ENCODE peak calls at places on chromosomes 3 and 15, in ten cellular contexts. One of them, this sample, is unnamed.

GRCh38 chr3:136577791-136578190 is 174.4 kb downstream of the STAG1 start:
- DNase-seq in spleen: no peak
- DNase-seq in SK-N-SH: no peak
- DNase-seq in IMR-90: no peak
- DNase-seq in substantia nigra: no peak
- DNase-seq in heart right ventricle: no peak
- DNase-seq in pancreas: no peak
- DNase-seq in right lobe of liver: no peak
- DNase-seq in adrenal gland: no peak
- DNase-seq in AG04450: no peak
- DNase-seq in this sample: no peak

GRCh38 chr3:28575100-28575747 is 226.6 kb upstream of the AZI2 start:
- DNase-seq in spleen: peak; percentile 70
- DNase-seq in SK-N-SH: peak; percentile 77
- DNase-seq in IMR-90: no peak
- DNase-seq in substantia nigra: no peak
- DNase-seq in heart right ventricle: peak; percentile 4
- DNase-seq in pancreas: peak; percentile 36
- DNase-seq in right lobe of liver: peak; percentile 31
- DNase-seq in adrenal gland: peak; percentile 1
- DNase-seq in AG04450: no peak
- DNase-seq in this sample: peak; percentile 26

GRCh38 chr3:126964950-126965349 is 18.0 kb upstream of the PLXNA1 start:
- DNase-seq in spleen: peak; percentile 58
- DNase-seq in SK-N-SH: no peak
- DNase-seq in IMR-90: no peak
- DNase-seq in substantia nigra: no peak
- DNase-seq in heart right ventricle: no peak
- DNase-seq in pancreas: no peak
- DNase-seq in right lobe of liver: peak; percentile 3
- DNase-seq in adrenal gland: no peak
- DNase-seq in AG04450: no peak
- DNase-seq in this sample: no peak

GRCh38 chr15:85615930-85616329 is 178.8 kb downstream of the KLHL25 start:
- DNase-seq in spleen: no peak
- DNase-seq in SK-N-SH: peak; percentile 41
- DNase-seq in IMR-90: peak; percentile 52
- DNase-seq in substantia nigra: no peak
- DNase-seq in heart right ventricle: peak; percentile 55
- DNase-seq in pancreas: no peak
- DNase-seq in right lobe of liver: no peak
- DNase-seq in adrenal gland: no peak
- DNase-seq in AG04450: no peak
- DNase-seq in this sample: no peak

GRCh38 chr15:77187751-77188464 is 117.0 kb upstream of the TSPAN3 start:
- DNase-seq in spleen: no peak
- DNase-seq in SK-N-SH: no peak
- DNase-seq in IMR-90: peak; percentile 47
- DNase-seq in substantia nigra: no peak
- DNase-seq in heart right ventricle: peak; percentile 84
- DNase-seq in pancreas: no peak
- DNase-seq in right lobe of liver: peak; percentile 25
- DNase-seq in adrenal gland: peak; percentile 68
- DNase-seq in AG04450: no peak
- DNase-seq in this sample: no peak

GRCh38 chr15:100093211-100094126 is 248.3 kb downstream of the ADAMTS17 start:
- DNase-seq in spleen: peak; percentile 37
- DNase-seq in SK-N-SH: no peak
- DNase-seq in IMR-90: peak; percentile 88
- DNase-seq in substantia nigra: no peak
- DNase-seq in heart right ventricle: no peak
- DNase-seq in pancreas: no peak
- DNase-seq in right lobe of liver: no peak
- DNase-seq in adrenal gland: no peak
- DNase-seq in AG04450: peak; percentile 41
- DNase-seq in this sample: no peak

GRCh38 chr15:70535071-70535954 is 228.0 kb downstream of the UACA start:
- DNase-seq in spleen: peak; percentile 84
- DNase-seq in SK-N-SH: no peak
- DNase-seq in IMR-90: no peak
- DNase-seq in substantia nigra: no peak
- DNase-seq in heart right ventricle: no peak
- DNase-seq in pancreas: no peak
- DNase-seq in right lobe of liver: no peak
- DNase-seq in adrenal gland: no peak
- DNase-seq in AG04450: no peak
- DNase-seq in this sample: no peak

GRCh38 chr15:83322061-83322460 is 37.6 kb upstream of the BNC1 start:
- DNase-seq in spleen: no peak
- DNase-seq in SK-N-SH: no peak
- DNase-seq in IMR-90: peak; percentile 15
- DNase-seq in substantia nigra: no peak
- DNase-seq in heart right ventricle: no peak
- DNase-seq in pancreas: no peak
- DNase-seq in right lobe of liver: no peak
- DNase-seq in adrenal gland: no peak
- DNase-seq in AG04450: no peak
- DNase-seq in this sample: no peak

GRCh38 chr3:71816141-71816540 is 31.2 kb upstream of the PROK2 start:
- DNase-seq in spleen: no peak
- DNase-seq in SK-N-SH: no peak
- DNase-seq in IMR-90: no peak
- DNase-seq in substantia nigra: no peak
- DNase-seq in heart right ventricle: no peak
- DNase-seq in pancreas: no peak
- DNase-seq in right lobe of liver: no peak
- DNase-seq in adrenal gland: no peak
- DNase-seq in AG04450: no peak
- DNase-seq in this sample: no peak

GRCh38 chr3:37974121-37974927 is 16.3 kb upstream of the VILL start:
- DNase-seq in spleen: peak; percentile 89
- DNase-seq in SK-N-SH: peak; percentile 78
- DNase-seq in IMR-90: peak; percentile 48
- DNase-seq in substantia nigra: peak; percentile 48
- DNase-seq in heart right ventricle: peak; percentile 67
- DNase-seq in pancreas: peak; percentile 77
- DNase-seq in right lobe of liver: peak; percentile 67
- DNase-seq in adrenal gland: peak; percentile 79
- DNase-seq in AG04450: no peak
- DNase-seq in this sample: peak; percentile 77

GRCh38 chr3:162738778-162739177 is 1242.2 kb downstream of the OTOL1 start:
- DNase-seq in spleen: no peak
- DNase-seq in SK-N-SH: no peak
- DNase-seq in IMR-90: peak; percentile 48
- DNase-seq in substantia nigra: no peak
- DNase-seq in heart right ventricle: no peak
- DNase-seq in pancreas: no peak
- DNase-seq in right lobe of liver: no peak
- DNase-seq in adrenal gland: no peak
- DNase-seq in AG04450: no peak
- DNase-seq in this sample: no peak

GRCh38 chr3:37787027-37787868 is 74.4 kb upstream of the CTDSPL start:
- DNase-seq in spleen: no peak
- DNase-seq in SK-N-SH: no peak
- DNase-seq in IMR-90: no peak
- DNase-seq in substantia nigra: no peak
- DNase-seq in heart right ventricle: peak; percentile 51
- DNase-seq in pancreas: no peak
- DNase-seq in right lobe of liver: no peak
- DNase-seq in adrenal gland: peak; percentile 18
- DNase-seq in AG04450: no peak
- DNase-seq in this sample: no peak

GRCh38 chr15:54582863-54583643 is 604.8 kb downstream of the UNC13C start:
- DNase-seq in spleen: no peak
- DNase-seq in SK-N-SH: no peak
- DNase-seq in IMR-90: no peak
- DNase-seq in substantia nigra: no peak
- DNase-seq in heart right ventricle: no peak
- DNase-seq in pancreas: no peak
- DNase-seq in right lobe of liver: no peak
- DNase-seq in adrenal gland: no peak
- DNase-seq in AG04450: no peak
- DNase-seq in this sample: no peak
- H3K27ac ChIP-seq in spleen: no peak overlapping the region
- H3K27ac ChIP-seq in SK-N-SH: no peak overlapping the region
- H3K27ac ChIP-seq in IMR-90: no peak overlapping the region
- H3K27ac ChIP-seq in substantia nigra: no peak overlapping the region
- H3K27ac ChIP-seq in heart right ventricle: no peak overlapping the region
- H3K27ac ChIP-seq in pancreas: no peak overlapping the region
- H3K27ac ChIP-seq in right lobe of liver: no peak overlapping the region
- H3K27ac ChIP-seq in adrenal gland: no peak overlapping the region
- H3K27ac ChIP-seq in AG04450: no peak overlapping the region
- H3K27ac ChIP-seq in this sample: no peak overlapping the region

DNA sequence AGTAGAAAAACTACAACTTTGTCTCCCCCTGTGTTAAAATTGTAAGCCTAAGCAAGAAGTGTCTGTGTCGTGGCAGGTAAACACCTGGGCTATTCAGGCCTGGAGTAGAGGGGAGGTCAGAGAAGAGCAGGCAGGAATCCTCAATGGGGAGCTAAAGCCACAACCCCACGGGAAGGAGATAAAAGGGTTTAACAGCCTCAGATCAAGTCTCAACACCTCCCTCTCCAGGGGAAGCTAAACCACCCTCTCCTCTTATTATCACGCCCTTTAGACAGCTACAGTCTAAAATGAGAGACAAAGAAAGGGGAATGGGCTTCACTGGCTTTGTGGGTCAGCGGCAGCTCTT is 11.6 kb downstream of the ETV5 start:
- DNase-seq in spleen: no peak
- DNase-seq in SK-N-SH: no peak
- DNase-seq in IMR-90: no peak
- DNase-seq in substantia nigra: no peak
- DNase-seq in heart right ventricle: no peak
- DNase-seq in pancreas: no peak
- DNase-seq in right lobe of liver: no peak
- DNase-seq in adrenal gland: no peak
- DNase-seq in AG04450: no peak
- DNase-seq in this sample: no peak
- H3K27ac ChIP-seq in spleen: no peak overlapping the region
- H3K27ac ChIP-seq in SK-N-SH: peak overlapping the region; percentile 98
- H3K27ac ChIP-seq in IMR-90: no peak overlapping the region
- H3K27ac ChIP-seq in substantia nigra: no peak overlapping the region
- H3K27ac ChIP-seq in heart right ventricle: no peak overlapping the region
- H3K27ac ChIP-seq in pancreas: peak overlapping the region; percentile 52
- H3K27ac ChIP-seq in right lobe of liver: no peak overlapping the region
- H3K27ac ChIP-seq in adrenal gland: no peak overlapping the region
- H3K27ac ChIP-seq in AG04450: no peak overlapping the region
- H3K27ac ChIP-seq in this sample: peak overlapping the region; percentile 65

GRCh38 chr3:34285465-34286188 is 487.2 kb downstream of the PDCD6IP start:
- DNase-seq in spleen: no peak
- DNase-seq in SK-N-SH: no peak
- DNase-seq in IMR-90: no peak
- DNase-seq in substantia nigra: no peak
- DNase-seq in heart right ventricle: no peak
- DNase-seq in pancreas: no peak
- DNase-seq in right lobe of liver: no peak
- DNase-seq in adrenal gland: no peak
- DNase-seq in AG04450: no peak
- DNase-seq in this sample: no peak
- H3K27ac ChIP-seq in spleen: no peak overlapping the region
- H3K27ac ChIP-seq in SK-N-SH: peak overlapping the region; percentile 58
- H3K27ac ChIP-seq in IMR-90: no peak overlapping the region
- H3K27ac ChIP-seq in substantia nigra: no peak overlapping the region
- H3K27ac ChIP-seq in heart right ventricle: no peak overlapping the region
- H3K27ac ChIP-seq in pancreas: no peak overlapping the region
- H3K27ac ChIP-seq in right lobe of liver: no peak overlapping the region
- H3K27ac ChIP-seq in adrenal gland: no peak overlapping the region
- H3K27ac ChIP-seq in AG04450: no peak overlapping the region
- H3K27ac ChIP-seq in this sample: no peak overlapping the region

DNA sequence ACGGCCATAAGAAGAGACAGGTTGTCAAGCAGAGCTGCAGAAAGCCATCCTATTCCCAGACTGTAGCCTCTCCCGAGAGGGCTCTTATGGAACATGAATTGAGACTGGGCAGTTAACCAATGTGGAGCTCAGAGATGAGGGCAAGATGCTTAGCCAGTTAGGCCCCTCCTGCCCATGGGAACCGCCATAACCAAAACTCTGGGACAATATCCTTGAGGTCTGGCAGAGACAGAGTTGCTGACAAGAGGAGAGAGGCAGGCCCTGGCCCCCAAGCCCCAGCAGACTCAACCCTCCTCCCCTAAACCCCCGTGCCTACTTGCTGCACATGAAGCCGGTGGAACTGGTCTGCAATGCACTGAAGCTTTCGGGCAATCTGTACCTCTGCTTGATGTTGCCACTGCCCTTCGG is 4.8 kb downstream of the BMF start:
- DNase-seq in spleen: peak; percentile 63
- DNase-seq in SK-N-SH: no peak
- DNase-seq in IMR-90: no peak
- DNase-seq in substantia nigra: no peak
- DNase-seq in heart right ventricle: no peak
- DNase-seq in pancreas: no peak
- DNase-seq in right lobe of liver: no peak
- DNase-seq in adrenal gland: no peak
- DNase-seq in AG04450: no peak
- DNase-seq in this sample: no peak
- H3K27ac ChIP-seq in spleen: no peak overlapping the region
- H3K27ac ChIP-seq in SK-N-SH: peak overlapping the region; percentile 97
- H3K27ac ChIP-seq in IMR-90: peak overlapping the region; percentile 35
- H3K27ac ChIP-seq in substantia nigra: peak overlapping the region; percentile 31
- H3K27ac ChIP-seq in heart right ventricle: peak overlapping the region; percentile 66
- H3K27ac ChIP-seq in pancreas: peak overlapping the region; percentile 74
- H3K27ac ChIP-seq in right lobe of liver: no peak overlapping the region
- H3K27ac ChIP-seq in adrenal gland: peak overlapping the region; percentile 62
- H3K27ac ChIP-seq in AG04450: peak overlapping the region; percentile 61
- H3K27ac ChIP-seq in this sample: peak overlapping the region; percentile 90

GRCh38 chr3:49667701-49668413 is 6.3 kb upstream of the APEH start:
- DNase-seq in spleen: no peak
- DNase-seq in SK-N-SH: no peak
- DNase-seq in IMR-90: no peak
- DNase-seq in substantia nigra: no peak
- DNase-seq in heart right ventricle: no peak
- DNase-seq in pancreas: no peak
- DNase-seq in right lobe of liver: no peak
- DNase-seq in adrenal gland: no peak
- DNase-seq in AG04450: no peak
- DNase-seq in this sample: no peak

GRCh38 chr3:49666592-49666991 is 7.6 kb upstream of the APEH start:
- DNase-seq in spleen: no peak
- DNase-seq in SK-N-SH: no peak
- DNase-seq in IMR-90: no peak
- DNase-seq in substantia nigra: no peak
- DNase-seq in heart right ventricle: no peak
- DNase-seq in pancreas: no peak
- DNase-seq in right lobe of liver: peak; percentile 64
- DNase-seq in adrenal gland: no peak
- DNase-seq in AG04450: no peak
- DNase-seq in this sample: no peak

GRCh38 chr3:49663831-49664230 is 10.3 kb upstream of the APEH start:
- DNase-seq in spleen: no peak
- DNase-seq in SK-N-SH: no peak
- DNase-seq in IMR-90: no peak
- DNase-seq in substantia nigra: no peak
- DNase-seq in heart right ventricle: no peak
- DNase-seq in pancreas: no peak
- DNase-seq in right lobe of liver: no peak
- DNase-seq in adrenal gland: no peak
- DNase-seq in AG04450: no peak
- DNase-seq in this sample: no peak

GRCh38 chr3:49664300-49664699 is 9.9 kb upstream of the APEH start:
- DNase-seq in spleen: no peak
- DNase-seq in SK-N-SH: no peak
- DNase-seq in IMR-90: no peak
- DNase-seq in substantia nigra: no peak
- DNase-seq in heart right ventricle: no peak
- DNase-seq in pancreas: no peak
- DNase-seq in right lobe of liver: no peak
- DNase-seq in adrenal gland: no peak
- DNase-seq in AG04450: no peak
- DNase-seq in this sample: no peak

GRCh38 chr3:49665822-49666519 is 8.2 kb upstream of the APEH start:
- DNase-seq in spleen: no peak
- DNase-seq in SK-N-SH: no peak
- DNase-seq in IMR-90: no peak
- DNase-seq in substantia nigra: no peak
- DNase-seq in heart right ventricle: no peak
- DNase-seq in pancreas: no peak
- DNase-seq in right lobe of liver: peak; percentile 84
- DNase-seq in adrenal gland: peak; percentile 28
- DNase-seq in AG04450: no peak
- DNase-seq in this sample: peak; percentile 69
- H3K27ac ChIP-seq in spleen: no peak overlapping the region
- H3K27ac ChIP-seq in SK-N-SH: no peak overlapping the region
- H3K27ac ChIP-seq in IMR-90: no peak overlapping the region
- H3K27ac ChIP-seq in substantia nigra: no peak overlapping the region
- H3K27ac ChIP-seq in heart right ventricle: no peak overlapping the region
- H3K27ac ChIP-seq in pancreas: no peak overlapping the region
- H3K27ac ChIP-seq in right lobe of liver: peak overlapping the region; percentile 23
- H3K27ac ChIP-seq in adrenal gland: no peak overlapping the region
- H3K27ac ChIP-seq in AG04450: no peak overlapping the region
- H3K27ac ChIP-seq in this sample: peak overlapping the region; percentile 33